ENCODE peak calls at places on chromosome 2, in nine cellular contexts. One of them, this sample, is unnamed.

GRCh38 chr2:41994177-41994576 is 53.6 kb upstream of the PKDCC start:
- DNase-seq in Panc1: no peak
- DNase-seq in HL-60: no peak
- DNase-seq in GM12878: no peak
- DNase-seq in K562: no peak
- DNase-seq in GM23338: no peak
- DNase-seq in HCT116: no peak
- DNase-seq in HepG2: no peak
- DNase-seq in SK-N-SH: no peak
- DNase-seq in this sample: no peak

GRCh38 chr2:151638188-151638933 is 95.9 kb downstream of the NEB start:
- DNase-seq in K562: no peak
- DNase-seq in HCT116: no peak
- DNase-seq in HL-60: peak; percentile 15
- DNase-seq in HepG2: peak; percentile 76
- DNase-seq in GM12878: peak; percentile 4
- DNase-seq in GM23338: no peak
- DNase-seq in SK-N-SH: no peak
- DNase-seq in Panc1: no peak
- DNase-seq in this sample: peak; percentile 16

GRCh38 chr2:23460983-23461382 is 76.0 kb downstream of the KLHL29 start:
- DNase-seq in HCT116: no peak
- DNase-seq in GM23338: no peak
- DNase-seq in Panc1: no peak
- DNase-seq in SK-N-SH: peak; percentile 45
- DNase-seq in K562: no peak
- DNase-seq in HL-60: no peak
- DNase-seq in GM12878: no peak
- DNase-seq in HepG2: no peak
- DNase-seq in this sample: no peak

GRCh38 chr2:209094221-209094620 is 329.6 kb upstream of the MAP2 start:
- DNase-seq in K562: no peak
- DNase-seq in SK-N-SH: no peak
- DNase-seq in Panc1: no peak
- DNase-seq in HL-60: no peak
- DNase-seq in HCT116: no peak
- DNase-seq in HepG2: no peak
- DNase-seq in GM23338: no peak
- DNase-seq in GM12878: no peak
- DNase-seq in this sample: no peak

GRCh38 chr2:2743164-2743571 is 412.1 kb upstream of the MYT1L start:
- DNase-seq in SK-N-SH: no peak
- DNase-seq in HepG2: no peak
- DNase-seq in GM12878: no peak
- DNase-seq in GM23338: no peak
- DNase-seq in HCT116: no peak
- DNase-seq in Panc1: no peak
- DNase-seq in K562: no peak
- DNase-seq in HL-60: no peak
- DNase-seq in this sample: no peak

GRCh38 chr2:165067958-165068612 is 112.8 kb upstream of the SLC38A11 start:
- DNase-seq in HepG2: no peak
- DNase-seq in Panc1: no peak
- DNase-seq in HCT116: no peak
- DNase-seq in HL-60: no peak
- DNase-seq in K562: no peak
- DNase-seq in SK-N-SH: peak; percentile 79
- DNase-seq in GM23338: peak; percentile 96
- DNase-seq in GM12878: no peak
- DNase-seq in this sample: peak; percentile 75

GRCh38 chr2:28231110-28231621 is 161.5 kb upstream of the FOSL2 start:
- DNase-seq in GM12878: no peak
- DNase-seq in GM23338: no peak
- DNase-seq in HepG2: no peak
- DNase-seq in SK-N-SH: peak; percentile 27
- DNase-seq in K562: no peak
- DNase-seq in Panc1: no peak
- DNase-seq in HCT116: no peak
- DNase-seq in HL-60: no peak
- DNase-seq in this sample: no peak

GRCh38 chr2:98480598-98480997 is 35.9 kb downstream of the INPP4A start:
- DNase-seq in HCT116: no peak
- DNase-seq in HL-60: no peak
- DNase-seq in GM12878: no peak
- DNase-seq in SK-N-SH: peak; percentile 65
- DNase-seq in K562: no peak
- DNase-seq in HepG2: no peak
- DNase-seq in GM23338: no peak
- DNase-seq in Panc1: no peak
- DNase-seq in this sample: no peak

GRCh38 chr2:174776223-174776622 is 12.0 kb upstream of the CHRNA1 start:
- DNase-seq in HepG2: no peak
- DNase-seq in Panc1: no peak
- DNase-seq in HCT116: no peak
- DNase-seq in HL-60: no peak
- DNase-seq in K562: peak; percentile 45
- DNase-seq in GM12878: no peak
- DNase-seq in GM23338: peak; percentile 77
- DNase-seq in SK-N-SH: no peak
- DNase-seq in this sample: no peak

GRCh38 chr2:72744049-72744448 is 81.8 kb downstream of the EXOC6B start:
- DNase-seq in HepG2: no peak
- DNase-seq in K562: no peak
- DNase-seq in GM12878: no peak
- DNase-seq in HL-60: no peak
- DNase-seq in SK-N-SH: no peak
- DNase-seq in HCT116: no peak
- DNase-seq in GM23338: no peak
- DNase-seq in Panc1: no peak
- DNase-seq in this sample: peak; percentile 18

GRCh38 chr2:57796527-57796926 is 250.1 kb upstream of the VRK2 start:
- DNase-seq in K562: no peak
- DNase-seq in GM12878: no peak
- DNase-seq in Panc1: no peak
- DNase-seq in HepG2: no peak
- DNase-seq in GM23338: peak; percentile 83
- DNase-seq in SK-N-SH: no peak
- DNase-seq in HCT116: no peak
- DNase-seq in HL-60: no peak
- DNase-seq in this sample: no peak

GRCh38 chr2:20448246-20449046 is 1.6 kb downstream of the RHOB start:
- DNase-seq in GM23338: no peak
- DNase-seq in SK-N-SH: no peak
- DNase-seq in HepG2: no peak
- DNase-seq in HL-60: no peak
- DNase-seq in K562: no peak
- DNase-seq in GM12878: no peak
- DNase-seq in HCT116: no peak
- DNase-seq in Panc1: no peak
- DNase-seq in this sample: peak; percentile 32

GRCh38 chr2:231710751-231711676 is 2.7 kb downstream of the PTMA start:
- DNase-seq in GM23338: no peak
- DNase-seq in K562: peak; percentile 37
- DNase-seq in HL-60: no peak
- DNase-seq in GM12878: no peak
- DNase-seq in HepG2: no peak
- DNase-seq in SK-N-SH: peak; percentile 54
- DNase-seq in Panc1: no peak
- DNase-seq in HCT116: no peak
- DNase-seq in this sample: no peak

GRCh38 chr2:102166189-102166845 is 20.5 kb upstream of the IL1RL2 start:
- DNase-seq in HL-60: no peak
- DNase-seq in HepG2: peak; percentile 67
- DNase-seq in GM12878: no peak
- DNase-seq in K562: no peak
- DNase-seq in HCT116: no peak
- DNase-seq in SK-N-SH: no peak
- DNase-seq in GM23338: peak; percentile 54
- DNase-seq in Panc1: no peak
- DNase-seq in this sample: peak; percentile 52
- TF ChIP-seq REST in HL-60: no peak
- TF ChIP-seq REST in HepG2: no peak
- TF ChIP-seq REST in GM12878: no peak
- TF ChIP-seq REST in K562: no peak
- TF ChIP-seq REST in HCT116: no peak
- TF ChIP-seq REST in SK-N-SH: no peak
- TF ChIP-seq REST in GM23338: no peak
- TF ChIP-seq REST in Panc1: no peak
- TF ChIP-seq REST in this sample: no peak

GRCh38 chr2:154455201-154455600 is 243.3 kb upstream of the KCNJ3 start:
- DNase-seq in K562: no peak
- DNase-seq in GM12878: no peak
- DNase-seq in SK-N-SH: no peak
- DNase-seq in GM23338: no peak
- DNase-seq in Panc1: no peak
- DNase-seq in HL-60: no peak
- DNase-seq in HepG2: no peak
- DNase-seq in HCT116: no peak
- DNase-seq in this sample: no peak

GRCh38 chr2:154455871-154456270 is 242.6 kb upstream of the KCNJ3 start:
- DNase-seq in Panc1: no peak
- DNase-seq in HepG2: no peak
- DNase-seq in HL-60: no peak
- DNase-seq in K562: no peak
- DNase-seq in HCT116: no peak
- DNase-seq in GM23338: no peak
- DNase-seq in GM12878: no peak
- DNase-seq in SK-N-SH: no peak
- DNase-seq in this sample: no peak

GRCh38 chr2:154452471-154452870 is 246.0 kb upstream of the KCNJ3 start:
- DNase-seq in HCT116: no peak
- DNase-seq in SK-N-SH: no peak
- DNase-seq in GM12878: no peak
- DNase-seq in K562: no peak
- DNase-seq in HL-60: no peak
- DNase-seq in GM23338: no peak
- DNase-seq in HepG2: no peak
- DNase-seq in Panc1: no peak
- DNase-seq in this sample: no peak

GRCh38 chr2:154449951-154450658 is 248.4 kb upstream of the KCNJ3 start:
- DNase-seq in GM23338: no peak
- DNase-seq in SK-N-SH: no peak
- DNase-seq in HCT116: no peak
- DNase-seq in HepG2: peak; percentile 91
- DNase-seq in K562: no peak
- DNase-seq in GM12878: no peak
- DNase-seq in Panc1: no peak
- DNase-seq in HL-60: no peak
- DNase-seq in this sample: peak; percentile 69

GRCh38 chr2:154452906-154453493 is 245.5 kb upstream of the KCNJ3 start:
- DNase-seq in K562: no peak
- DNase-seq in HCT116: peak; percentile 27
- DNase-seq in HepG2: no peak
- DNase-seq in Panc1: no peak
- DNase-seq in SK-N-SH: no peak
- DNase-seq in GM23338: peak; percentile 59
- DNase-seq in HL-60: peak; percentile 1
- DNase-seq in GM12878: peak; percentile 13
- DNase-seq in this sample: peak; percentile 33
- TF ChIP-seq REST in K562: no peak
- TF ChIP-seq REST in HCT116: no peak
- TF ChIP-seq REST in HepG2: no peak
- TF ChIP-seq REST in Panc1: no peak
- TF ChIP-seq REST in SK-N-SH: no peak
- TF ChIP-seq REST in GM23338: no peak
- TF ChIP-seq REST in HL-60: no peak
- TF ChIP-seq REST in GM12878: no peak
- TF ChIP-seq REST in this sample: no peak

GRCh38 chr2:112751451-112752197 is 12.8 kb downstream of the CKAP2L start:
- DNase-seq in Panc1: no peak
- DNase-seq in K562: no peak
- DNase-seq in SK-N-SH: no peak
- DNase-seq in HCT116: no peak
- DNase-seq in GM12878: no peak
- DNase-seq in HL-60: no peak
- DNase-seq in GM23338: no peak
- DNase-seq in HepG2: peak; percentile 34
- DNase-seq in this sample: no peak
- TF ChIP-seq REST in Panc1: no peak
- TF ChIP-seq REST in K562: no peak
- TF ChIP-seq REST in SK-N-SH: no peak
- TF ChIP-seq REST in HCT116: no peak
- TF ChIP-seq REST in GM12878: no peak
- TF ChIP-seq REST in HL-60: no peak
- TF ChIP-seq REST in GM23338: no peak
- TF ChIP-seq REST in HepG2: no peak
- TF ChIP-seq REST in this sample: no peak

GRCh38 chr2:69241039-69241586 is 145.9 kb downstream of the GFPT1 start:
- DNase-seq in Panc1: no peak
- DNase-seq in K562: no peak
- DNase-seq in SK-N-SH: no peak
- DNase-seq in GM12878: no peak
- DNase-seq in HCT116: no peak
- DNase-seq in GM23338: no peak
- DNase-seq in HL-60: no peak
- DNase-seq in HepG2: no peak
- DNase-seq in this sample: no peak

GRCh38 chr2:69237070-69237670 is 149.9 kb downstream of the GFPT1 start:
- DNase-seq in HL-60: no peak
- DNase-seq in SK-N-SH: no peak
- DNase-seq in HCT116: no peak
- DNase-seq in Panc1: no peak
- DNase-seq in K562: no peak
- DNase-seq in HepG2: no peak
- DNase-seq in GM23338: no peak
- DNase-seq in GM12878: no peak
- DNase-seq in this sample: no peak

GRCh38 chr2:69231760-69232277 is 155.2 kb downstream of the GFPT1 start:
- DNase-seq in HepG2: no peak
- DNase-seq in K562: no peak
- DNase-seq in GM12878: no peak
- DNase-seq in GM23338: no peak
- DNase-seq in Panc1: no peak
- DNase-seq in HCT116: no peak
- DNase-seq in HL-60: peak; percentile 27
- DNase-seq in SK-N-SH: no peak
- DNase-seq in this sample: no peak

GRCh38 chr2:69238449-69239031 is 148.5 kb downstream of the GFPT1 start:
- DNase-seq in HL-60: no peak
- DNase-seq in HepG2: no peak
- DNase-seq in Panc1: no peak
- DNase-seq in K562: no peak
- DNase-seq in HCT116: no peak
- DNase-seq in SK-N-SH: no peak
- DNase-seq in GM23338: no peak
- DNase-seq in GM12878: no peak
- DNase-seq in this sample: no peak

DNA sequence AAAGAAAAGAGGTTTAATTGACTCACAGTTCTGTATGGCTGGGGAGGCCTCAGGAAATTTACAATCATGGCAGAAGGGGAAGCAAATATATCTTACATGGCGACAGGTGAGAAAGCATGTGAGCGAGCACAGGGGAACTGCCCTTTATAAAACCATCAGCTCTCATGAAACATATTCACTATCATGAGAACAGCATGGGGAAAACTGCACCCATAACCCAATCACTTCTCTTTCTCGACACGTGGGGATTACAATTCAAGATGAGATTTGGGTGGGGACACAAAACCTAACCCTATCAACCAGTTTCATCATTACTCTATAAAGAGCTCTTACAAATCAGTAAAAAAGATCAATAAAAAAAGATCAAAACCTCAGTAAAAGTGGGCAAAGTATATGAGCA is 151.2 kb downstream of the GFPT1 start:
- DNase-seq in SK-N-SH: no peak
- DNase-seq in Panc1: no peak
- DNase-seq in HepG2: no peak
- DNase-seq in K562: no peak
- DNase-seq in GM23338: no peak
- DNase-seq in HL-60: no peak
- DNase-seq in HCT116: no peak
- DNase-seq in GM12878: no peak
- DNase-seq in this sample: no peak
- TF ChIP-seq REST in SK-N-SH: no peak
- TF ChIP-seq REST in Panc1: no peak
- TF ChIP-seq REST in HepG2: no peak
- TF ChIP-seq REST in K562: no peak
- TF ChIP-seq REST in GM23338: no peak
- TF ChIP-seq REST in HL-60: no peak
- TF ChIP-seq REST in HCT116: no peak
- TF ChIP-seq REST in GM12878: no peak
- TF ChIP-seq REST in this sample: no peak

This sample was measured in A549.